ENCODE peak calls at places on chromosomes 12 and 14, in seven cellular contexts. B is testis; A is GM04504; N is activated T-helper 9 cell treated with anti-CD3 and anti-CD28 coated beads, Interleukin-2, amount 50 U/mL, for 16 hours; K is ACHN; O is H7; X is stimulated activated CD8-positive, alpha-beta memory T cell treated with anti-CD3 and anti-CD28 coated beads, Interleukin-4, amount 100 ng/mL, for 24 hours. H is an unnamed sample.

GRCh38 chr12:68855771-68856170 is 47.8 kb downstream of the MDM2 start:
- DNase-seq in A (no peak), K (no peak), B (no peak), O (no peak), X (no peak), N (no peak), H (no peak)

GRCh38 chr12:16587110-16587453 is 18.9 kb downstream of the LMO3 start:
- DNase-seq in X (no peak), N (no peak), B (no peak), O (no peak), K (no peak), A (no peak), H (no peak)

GRCh38 chr12:115452751-115453281 is 768.8 kb upstream of the TBX3 start:
- DNase-seq in N (no peak), O (no peak), K (no peak), A (no peak), X (no peak), B (no peak), H (no peak)

GRCh38 chr12:132429932-132430643 is 59.9 kb upstream of the FBRSL1 start:
- DNase-seq in K (peak), B (no peak), A (no peak), N (peak), X (peak), O (peak), H (no peak)

GRCh38 chr12:77746108-77746507 is 84.6 kb upstream of the NAV3 start:
- DNase-seq in B (no peak), N (no peak), A (no peak), O (no peak), X (no peak), K (no peak), H (no peak)

GRCh38 chr14:42214981-42215491 is 608.4 kb downstream of the LRFN5 start:
- DNase-seq in B (no peak), A (peak), O (no peak), X (no peak), N (no peak), K (peak), H (peak)

GRCh38 chr12:120928864-120929652 is 24.9 kb upstream of the SPPL3 start:
- DNase-seq in A (no peak), N (no peak), X (no peak), O (no peak), B (no peak), K (no peak), H (no peak)

GRCh38 chr12:50634379-50634778 is 129.5 kb upstream of the ATF1 start:
- DNase-seq in K (no peak), X (no peak), N (no peak), A (no peak), B (no peak), O (no peak), H (no peak)

GRCh38 chr14:100900837-100901390 is 2.6 kb downstream of the RTL1 start:
- DNase-seq in K (no peak), X (no peak), B (peak), A (no peak), O (peak), N (no peak), H (no peak)

GRCh38 chr14:39395555-39396254 is 36.5 kb downstream of the FBXO33 start:
- DNase-seq in A (no peak), O (peak), X (no peak), K (peak), N (no peak), B (no peak), H (no peak)

GRCh38 chr12:48925218-48925871 is at the start of gene FKBP11:
- DNase-seq in X (peak), N (peak), A (no peak), O (peak), B (peak), K (peak), H (no peak)

GRCh38 chr12:12673296-12673695 is 22.7 kb downstream of the GPR19 start:
- DNase-seq in N (no peak), X (no peak), B (no peak), O (no peak), K (no peak), A (no peak), H (peak)

GRCh38 chr14:103693514-103693913 is 21.7 kb downstream of the XRCC3 start:
- DNase-seq in O (peak), A (no peak), B (no peak), X (no peak), K (no peak), N (no peak), H (no peak)

GRCh38 chr12:105590571-105590970 is 260.1 kb downstream of the C12orf75 start:
- DNase-seq in X (no peak), B (no peak), K (no peak), N (no peak), A (no peak), O (no peak), H (no peak)

H was measured in RCC 7860.